ENCODE peak calls at places on chromosomes 12 and 14, in four cellular contexts. One of them, this sample, is unnamed.

GRCh38 chr12:79294590-79294989 is 396.2 kb downstream of the PAWR start:
- DNase-seq in endodermal cell: no peak
- DNase-seq in epithelial cell of proximal tubule: no peak
- DNase-seq in hepatocyte: no peak
- DNase-seq in this sample: no peak

GRCh38 chr12:103780093-103780440 is 61.0 kb downstream of the NT5DC3 start:
- DNase-seq in epithelial cell of proximal tubule: no peak
- DNase-seq in hepatocyte: no peak
- DNase-seq in endodermal cell: no peak
- DNase-seq in this sample: no peak

GRCh38 chr14:35438910-35439713 is 34.6 kb upstream of the NFKBIA start:
- DNase-seq in hepatocyte: no peak
- DNase-seq in epithelial cell of proximal tubule: no peak
- DNase-seq in endodermal cell: no peak
- DNase-seq in this sample: no peak

GRCh38 chr14:55419663-55420062 is 8.0 kb upstream of the ATG14 start:
- DNase-seq in epithelial cell of proximal tubule: no peak
- DNase-seq in endodermal cell: no peak
- DNase-seq in hepatocyte: no peak
- DNase-seq in this sample: no peak

GRCh38 chr12:61993734-61994345 is 266.4 kb upstream of the USP15 start:
- DNase-seq in hepatocyte: peak; percentile 56
- DNase-seq in endodermal cell: no peak
- DNase-seq in epithelial cell of proximal tubule: no peak
- DNase-seq in this sample: peak; percentile 47

GRCh38 chr12:58888131-58888783 is 32.0 kb downstream of the LRIG3 start:
- DNase-seq in epithelial cell of proximal tubule: peak; percentile 93
- DNase-seq in hepatocyte: peak; percentile 12
- DNase-seq in endodermal cell: no peak
- DNase-seq in this sample: no peak

GRCh38 chr12:21697829-21698630 is 40.4 kb upstream of the LDHB start:
- DNase-seq in hepatocyte: peak; percentile 28
- DNase-seq in epithelial cell of proximal tubule: no peak
- DNase-seq in endodermal cell: no peak
- DNase-seq in this sample: peak; percentile 47

GRCh38 chr14:89331398-89331797 is 85.6 kb downstream of the FOXN3 start:
- DNase-seq in hepatocyte: no peak
- DNase-seq in epithelial cell of proximal tubule: no peak
- DNase-seq in endodermal cell: no peak
- DNase-seq in this sample: no peak

GRCh38 chr14:106308839-106309389 is 782.5 kb downstream of the TMEM121 start:
- DNase-seq in endodermal cell: peak; percentile 75
- DNase-seq in epithelial cell of proximal tubule: no peak
- DNase-seq in hepatocyte: no peak
- DNase-seq in this sample: peak; percentile 67

GRCh38 chr12:85309180-85309579 is 29.2 kb downstream of the ALX1 start:
- DNase-seq in hepatocyte: no peak
- DNase-seq in epithelial cell of proximal tubule: no peak
- DNase-seq in endodermal cell: no peak
- DNase-seq in this sample: no peak

GRCh38 chr12:21169878-21170472 is 39.0 kb downstream of the SLCO1B1 start:
- DNase-seq in epithelial cell of proximal tubule: no peak
- DNase-seq in hepatocyte: peak; percentile 64
- DNase-seq in endodermal cell: peak; percentile 97
- DNase-seq in this sample: peak; percentile 81

GRCh38 chr14:80930836-80931389 is 10.6 kb downstream of the CEP128 start:
- DNase-seq in hepatocyte: no peak
- DNase-seq in epithelial cell of proximal tubule: peak; percentile 93
- DNase-seq in endodermal cell: no peak
- DNase-seq in this sample: no peak

GRCh38 chr12:51389302-51389999 is 1.8 kb downstream of the GALNT6 start:
- DNase-seq in hepatocyte: no peak
- DNase-seq in epithelial cell of proximal tubule: no peak
- DNase-seq in endodermal cell: peak; percentile 46
- DNase-seq in this sample: no peak

GRCh38 chr14:30426463-30426862 is 132.5 kb upstream of the G2E3 start:
- DNase-seq in epithelial cell of proximal tubule: no peak
- DNase-seq in endodermal cell: no peak
- DNase-seq in hepatocyte: no peak
- DNase-seq in this sample: no peak

GRCh38 chr12:113273053-113273725 is 51.9 kb downstream of the TPCN1 start:
- DNase-seq in endodermal cell: peak; percentile 67
- DNase-seq in epithelial cell of proximal tubule: no peak
- DNase-seq in hepatocyte: no peak
- DNase-seq in this sample: no peak

GRCh38 chr12:64609543-64610091 is 678 bp upstream of the RASSF3 start:
- DNase-seq in epithelial cell of proximal tubule: no peak
- DNase-seq in endodermal cell: no peak
- DNase-seq in hepatocyte: peak; percentile 11
- DNase-seq in this sample: no peak

GRCh38 chr14:75450381-75451276 is 22.8 kb downstream of the JDP2 start:
- DNase-seq in endodermal cell: peak; percentile 51
- DNase-seq in hepatocyte: peak; percentile 70
- DNase-seq in epithelial cell of proximal tubule: peak; percentile 61
- DNase-seq in this sample: peak; percentile 12

GRCh38 chr12:76919388-76920181 is 40.8 kb upstream of the CSRP2 start:
- DNase-seq in epithelial cell of proximal tubule: no peak
- DNase-seq in hepatocyte: no peak
- DNase-seq in endodermal cell: no peak
- DNase-seq in this sample: no peak

GRCh38 chr12:124449623-124450375 is 117.6 kb downstream of the NCOR2 start:
- DNase-seq in endodermal cell: no peak
- DNase-seq in hepatocyte: no peak
- DNase-seq in epithelial cell of proximal tubule: no peak
- DNase-seq in this sample: no peak

GRCh38 chr12:109377139-109377685 is 29.5 kb downstream of the MYO1H start:
- DNase-seq in epithelial cell of proximal tubule: no peak
- DNase-seq in hepatocyte: no peak
- DNase-seq in endodermal cell: peak; percentile 79
- DNase-seq in this sample: no peak

GRCh38 chr14:45249847-45250575 is 3.0 kb downstream of the MIS18BP1 start:
- DNase-seq in hepatocyte: peak; percentile 45
- DNase-seq in endodermal cell: no peak
- DNase-seq in epithelial cell of proximal tubule: no peak
- DNase-seq in this sample: no peak

GRCh38 chr12:127230843-127231260 is 1036.1 kb upstream of the TMEM132C start:
- DNase-seq in endodermal cell: no peak
- DNase-seq in epithelial cell of proximal tubule: peak; percentile 99
- DNase-seq in hepatocyte: no peak
- DNase-seq in this sample: no peak

GRCh38 chr14:61174395-61175386 is 106.4 kb downstream of the TMEM30B start:
- DNase-seq in epithelial cell of proximal tubule: no peak
- DNase-seq in hepatocyte: no peak
- DNase-seq in endodermal cell: peak; percentile 56
- DNase-seq in this sample: no peak

GRCh38 chr12:47828008-47828966 is 8.6 kb upstream of the HDAC7 start:
- DNase-seq in hepatocyte: no peak
- DNase-seq in epithelial cell of proximal tubule: no peak
- DNase-seq in endodermal cell: no peak
- DNase-seq in this sample: no peak

GRCh38 chr12:27198036-27198435 is 46.0 kb upstream of the STK38L start:
- DNase-seq in epithelial cell of proximal tubule: no peak
- DNase-seq in endodermal cell: no peak
- DNase-seq in hepatocyte: no peak
- DNase-seq in this sample: no peak

GRCh38 chr14:94677747-94678146 is 65.6 kb downstream of the SERPINA3 start:
- DNase-seq in endodermal cell: peak; percentile 51
- DNase-seq in hepatocyte: no peak
- DNase-seq in epithelial cell of proximal tubule: no peak
- DNase-seq in this sample: no peak

GRCh38 chr12:56115329-56115728 is 1.1 kb upstream of the RPL41 start:
- DNase-seq in epithelial cell of proximal tubule: no peak
- DNase-seq in endodermal cell: peak; percentile 75
- DNase-seq in hepatocyte: no peak
- DNase-seq in this sample: no peak

GRCh38 chr12:54562720-54563356 is 13.4 kb downstream of the PDE1B start:
- DNase-seq in endodermal cell: peak; percentile 43
- DNase-seq in epithelial cell of proximal tubule: no peak
- DNase-seq in hepatocyte: no peak
- DNase-seq in this sample: no peak

GRCh38 chr12:54558759-54559158 is 9.4 kb downstream of the PDE1B start:
- DNase-seq in endodermal cell: no peak
- DNase-seq in epithelial cell of proximal tubule: no peak
- DNase-seq in hepatocyte: no peak
- DNase-seq in this sample: no peak

GRCh38 chr12:54563787-54564186 is 14.4 kb downstream of the PDE1B start:
- DNase-seq in endodermal cell: no peak
- DNase-seq in hepatocyte: no peak
- DNase-seq in epithelial cell of proximal tubule: no peak
- DNase-seq in this sample: no peak

GRCh38 chr12:54560374-54560858 is 11.0 kb downstream of the PDE1B start:
- DNase-seq in epithelial cell of proximal tubule: no peak
- DNase-seq in endodermal cell: peak; percentile 98
- DNase-seq in hepatocyte: peak; percentile 86
- DNase-seq in this sample: no peak

DNA sequence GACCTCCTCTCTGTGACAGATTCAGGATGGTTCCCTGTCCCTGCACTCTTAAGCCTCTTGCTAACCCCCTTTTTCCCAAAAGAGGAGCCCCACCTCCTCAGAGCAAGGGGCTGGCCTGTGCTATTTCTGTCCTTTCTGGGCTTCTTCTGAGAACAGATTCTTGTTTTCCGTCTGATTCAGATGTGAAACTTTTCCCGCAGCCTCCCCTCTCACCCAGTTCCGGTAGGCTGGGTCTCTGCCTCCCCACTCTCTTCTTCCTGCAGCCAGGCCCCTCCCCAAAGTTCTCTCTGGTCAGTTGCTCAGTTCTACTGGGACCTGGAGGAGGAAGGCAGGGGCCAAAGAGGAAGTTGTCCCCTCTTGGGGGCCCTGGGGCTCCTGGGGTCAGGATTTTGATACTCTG is 11.8 kb downstream of the PDE1B start:
- DNase-seq in endodermal cell: peak; percentile 60
- DNase-seq in hepatocyte: no peak
- DNase-seq in epithelial cell of proximal tubule: no peak
- DNase-seq in this sample: no peak
- H3K4me3 ChIP-seq in endodermal cell: no peak overlapping the region
- H3K4me3 ChIP-seq in hepatocyte: no peak overlapping the region
- H3K4me3 ChIP-seq in epithelial cell of proximal tubule: no peak overlapping the region
- H3K4me3 ChIP-seq in this sample: no peak overlapping the region

GRCh38 chr12:121015825-121016766 is at the start of gene C12orf43:
- DNase-seq in hepatocyte: peak; percentile 96
- DNase-seq in epithelial cell of proximal tubule: peak; percentile 56
- DNase-seq in endodermal cell: peak; percentile 99
- DNase-seq in this sample: peak; percentile 91

GRCh38 chr12:121009744-121010143 is 6.5 kb downstream of the C12orf43 start:
- DNase-seq in hepatocyte: peak; percentile 75
- DNase-seq in endodermal cell: peak; percentile 89
- DNase-seq in epithelial cell of proximal tubule: peak; percentile 20
- DNase-seq in this sample: peak; percentile 70

GRCh38 chr12:121010860-121011259 is 5.4 kb downstream of the C12orf43 start:
- DNase-seq in endodermal cell: no peak
- DNase-seq in hepatocyte: no peak
- DNase-seq in epithelial cell of proximal tubule: no peak
- DNase-seq in this sample: no peak

GRCh38 chr12:121011820-121012219 is 4.5 kb downstream of the C12orf43 start:
- DNase-seq in endodermal cell: no peak
- DNase-seq in hepatocyte: no peak
- DNase-seq in epithelial cell of proximal tubule: no peak
- DNase-seq in this sample: no peak

DNA sequence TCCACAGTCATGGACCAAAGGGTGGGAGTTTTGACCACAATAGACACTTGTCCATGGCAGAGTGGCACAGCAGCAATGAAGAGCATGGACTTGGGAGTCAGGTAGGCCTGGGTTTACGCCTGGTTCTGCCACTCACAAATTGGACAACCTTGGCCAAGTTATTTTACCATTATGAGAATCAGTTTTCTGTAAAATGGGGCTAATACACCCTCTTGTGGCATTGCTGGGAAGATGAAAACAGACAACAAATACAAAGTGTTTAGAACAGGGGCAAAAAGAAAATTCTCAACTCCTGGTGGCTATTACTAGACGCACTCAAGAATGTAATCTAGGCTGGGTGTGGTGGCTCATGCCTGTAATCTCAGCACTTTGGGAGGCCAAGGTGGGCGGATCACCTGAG is 2.6 kb downstream of the C12orf43 start:
- DNase-seq in hepatocyte: no peak
- DNase-seq in epithelial cell of proximal tubule: no peak
- DNase-seq in endodermal cell: no peak
- DNase-seq in this sample: no peak
- TF ChIP-seq CTCF in hepatocyte: no peak
- TF ChIP-seq CTCF in epithelial cell of proximal tubule: peak; percentile 33
- TF ChIP-seq CTCF in endodermal cell: peak; percentile 13
- TF ChIP-seq CTCF in this sample: no peak

GRCh38 chr12:53696655-53697321 is 20.9 kb upstream of the ATP5MC2 start:
- DNase-seq in hepatocyte: no peak
- DNase-seq in epithelial cell of proximal tubule: no peak
- DNase-seq in endodermal cell: no peak
- DNase-seq in this sample: no peak

GRCh38 chr12:53698948-53699672 is 23.2 kb upstream of the ATP5MC2 start:
- DNase-seq in endodermal cell: no peak
- DNase-seq in hepatocyte: no peak
- DNase-seq in epithelial cell of proximal tubule: no peak
- DNase-seq in this sample: no peak

GRCh38 chr12:53694746-53695145 is 18.9 kb upstream of the ATP5MC2 start:
- DNase-seq in hepatocyte: no peak
- DNase-seq in endodermal cell: peak; percentile 83
- DNase-seq in epithelial cell of proximal tubule: no peak
- DNase-seq in this sample: no peak

GRCh38 chr12:53696285-53696654 is 20.4 kb upstream of the ATP5MC2 start:
- DNase-seq in hepatocyte: peak; percentile 89
- DNase-seq in epithelial cell of proximal tubule: peak; percentile 83
- DNase-seq in endodermal cell: peak; percentile 96
- DNase-seq in this sample: peak; percentile 86

GRCh38 chr12:53695148-53696138 is 19.6 kb upstream of the ATP5MC2 start:
- DNase-seq in endodermal cell: peak; percentile 91
- DNase-seq in epithelial cell of proximal tubule: no peak
- DNase-seq in hepatocyte: peak; percentile 85
- DNase-seq in this sample: peak; percentile 72
- H3K4me3 ChIP-seq in endodermal cell: peak overlapping the region; percentile 71
- H3K4me3 ChIP-seq in epithelial cell of proximal tubule: peak overlapping the region; percentile 2
- H3K4me3 ChIP-seq in hepatocyte: peak overlapping the region; percentile 24
- H3K4me3 ChIP-seq in this sample: peak overlapping the region; percentile 41

GRCh38 chr12:91380651-91381050 is 198.0 kb upstream of the DCN start:
- DNase-seq in endodermal cell: no peak
- DNase-seq in epithelial cell of proximal tubule: no peak
- DNase-seq in hepatocyte: no peak
- DNase-seq in this sample: no peak
- TF ChIP-seq CTCF in endodermal cell: no peak
- TF ChIP-seq CTCF in epithelial cell of proximal tubule: no peak
- TF ChIP-seq CTCF in hepatocyte: no peak
- TF ChIP-seq CTCF in this sample: no peak

GRCh38 chr14:73426877-73427276 is 31.5 kb downstream of the NUMB start:
- DNase-seq in endodermal cell: no peak
- DNase-seq in epithelial cell of proximal tubule: no peak
- DNase-seq in hepatocyte: peak; percentile 8
- DNase-seq in this sample: no peak
- H3K4me3 ChIP-seq in endodermal cell: no peak overlapping the region
- H3K4me3 ChIP-seq in epithelial cell of proximal tubule: no peak overlapping the region
- H3K4me3 ChIP-seq in hepatocyte: no peak overlapping the region
- H3K4me3 ChIP-seq in this sample: no peak overlapping the region